ENCODE peak calls at places on chromosomes 3 and 15, in four cellular contexts. One of them, this sample, is unnamed.

GRCh38 chr3:172060234-172060633 is 20.9 kb downstream of the FNDC3B start:
- DNase-seq in astrocyte of the spinal cord: no peak
- DNase-seq in hepatocyte: no peak
- DNase-seq in ovary: no peak
- DNase-seq in this sample: no peak

GRCh38 chr3:186121968-186122367 is 13.1 kb upstream of the ETV5 start:
- DNase-seq in astrocyte of the spinal cord: no peak
- DNase-seq in hepatocyte: no peak
- DNase-seq in ovary: no peak
- DNase-seq in this sample: no peak

GRCh38 chr3:89107461-89108035 is at the start of gene EPHA3:
- DNase-seq in astrocyte of the spinal cord: peak
- DNase-seq in hepatocyte: peak
- DNase-seq in ovary: peak
- DNase-seq in this sample: peak

GRCh38 chr15:46088486-46089437 is 453.9 kb downstream of the SQOR start:
- DNase-seq in hepatocyte: no peak
- DNase-seq in ovary: no peak
- DNase-seq in astrocyte of the spinal cord: peak
- DNase-seq in this sample: peak

GRCh38 chr15:84929795-84930371 is 45.4 kb downstream of the SLC28A1 start:
- DNase-seq in astrocyte of the spinal cord: peak
- DNase-seq in ovary: no peak
- DNase-seq in hepatocyte: peak
- DNase-seq in this sample: peak

GRCh38 chr15:52558196-52558595 is 10.6 kb downstream of the ARPP19 start:
- DNase-seq in hepatocyte: peak
- DNase-seq in ovary: no peak
- DNase-seq in astrocyte of the spinal cord: peak
- DNase-seq in this sample: peak

GRCh38 chr15:42270551-42270950 is 2.5 kb upstream of the GANC start:
- DNase-seq in astrocyte of the spinal cord: no peak
- DNase-seq in hepatocyte: no peak
- DNase-seq in ovary: no peak
- DNase-seq in this sample: no peak

GRCh38 chr3:187753516-187753915 is 8.2 kb upstream of the BCL6 start:
- DNase-seq in astrocyte of the spinal cord: no peak
- DNase-seq in hepatocyte: no peak
- DNase-seq in ovary: no peak
- DNase-seq in this sample: no peak

GRCh38 chr15:62752687-62753517 is 289.6 kb upstream of the TPM1 start:
- DNase-seq in ovary: no peak
- DNase-seq in astrocyte of the spinal cord: peak
- DNase-seq in hepatocyte: no peak
- DNase-seq in this sample: peak

DNA sequence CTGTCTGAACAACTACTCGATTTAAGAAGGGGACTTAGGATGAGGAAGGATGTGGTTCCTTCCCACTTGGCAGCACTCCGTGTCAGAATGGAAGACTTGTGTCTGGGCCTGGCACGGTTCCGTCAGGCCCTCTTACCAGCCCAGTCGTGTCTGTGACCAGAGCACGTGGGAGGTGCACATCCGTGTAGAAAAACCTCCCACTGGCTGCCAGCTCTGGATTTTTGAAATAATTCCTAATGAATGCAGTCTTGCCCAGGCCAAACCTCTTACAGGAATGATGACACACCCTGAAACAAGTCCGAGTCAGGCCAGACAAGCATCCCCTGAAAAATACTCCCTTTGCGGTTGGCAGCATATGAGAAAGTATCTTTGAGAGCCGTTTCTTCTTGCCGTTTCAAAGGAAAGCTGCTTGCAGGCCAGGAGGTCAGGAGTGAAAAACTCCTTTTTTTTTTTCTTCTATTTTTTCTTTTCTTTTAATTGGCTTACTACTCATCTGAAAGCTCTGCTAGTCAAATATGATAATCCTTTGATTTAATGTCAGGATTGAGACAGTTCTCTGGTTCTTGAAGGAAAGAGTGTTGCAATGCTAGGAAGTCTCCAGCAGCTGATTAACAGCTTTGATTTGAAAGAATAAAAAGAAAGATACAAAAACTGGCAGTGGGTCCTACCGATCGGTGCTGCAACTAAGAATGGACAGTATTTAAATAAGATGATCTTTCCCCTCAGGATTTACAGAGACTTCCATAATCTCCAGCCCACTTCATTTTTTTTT is 19.8 kb downstream of the IL1RAP start:
- DNase-seq in astrocyte of the spinal cord: peak
- DNase-seq in ovary: peak
- DNase-seq in hepatocyte: peak
- DNase-seq in this sample: peak
- H3K4me3 ChIP-seq in astrocyte of the spinal cord: no peak
- H3K4me3 ChIP-seq in ovary: no peak
- H3K4me3 ChIP-seq in hepatocyte: no peak
- H3K4me3 ChIP-seq in this sample: no peak

GRCh38 chr3:132006605-132007204 is 28.1 kb downstream of the CPNE4 start:
- DNase-seq in hepatocyte: peak
- DNase-seq in astrocyte of the spinal cord: peak
- DNase-seq in ovary: no peak
- DNase-seq in this sample: peak
- TF ChIP-seq CTCF in hepatocyte: peak
- TF ChIP-seq CTCF in astrocyte of the spinal cord: peak
- TF ChIP-seq CTCF in ovary: no peak
- TF ChIP-seq CTCF in this sample: peak

GRCh38 chr3:194001728-194002459 is 134.1 kb upstream of the HES1 start:
- DNase-seq in astrocyte of the spinal cord: no peak
- DNase-seq in ovary: no peak
- DNase-seq in hepatocyte: no peak
- DNase-seq in this sample: no peak

GRCh38 chr3:194006102-194006501 is 129.8 kb upstream of the HES1 start:
- DNase-seq in hepatocyte: no peak
- DNase-seq in ovary: no peak
- DNase-seq in astrocyte of the spinal cord: no peak
- DNase-seq in this sample: no peak

GRCh38 chr3:194000100-194000499 is 135.8 kb upstream of the HES1 start:
- DNase-seq in ovary: no peak
- DNase-seq in astrocyte of the spinal cord: no peak
- DNase-seq in hepatocyte: no peak
- DNase-seq in this sample: no peak

GRCh38 chr3:194000712-194001111 is 135.2 kb upstream of the HES1 start:
- DNase-seq in hepatocyte: no peak
- DNase-seq in ovary: no peak
- DNase-seq in astrocyte of the spinal cord: no peak
- DNase-seq in this sample: no peak

DNA sequence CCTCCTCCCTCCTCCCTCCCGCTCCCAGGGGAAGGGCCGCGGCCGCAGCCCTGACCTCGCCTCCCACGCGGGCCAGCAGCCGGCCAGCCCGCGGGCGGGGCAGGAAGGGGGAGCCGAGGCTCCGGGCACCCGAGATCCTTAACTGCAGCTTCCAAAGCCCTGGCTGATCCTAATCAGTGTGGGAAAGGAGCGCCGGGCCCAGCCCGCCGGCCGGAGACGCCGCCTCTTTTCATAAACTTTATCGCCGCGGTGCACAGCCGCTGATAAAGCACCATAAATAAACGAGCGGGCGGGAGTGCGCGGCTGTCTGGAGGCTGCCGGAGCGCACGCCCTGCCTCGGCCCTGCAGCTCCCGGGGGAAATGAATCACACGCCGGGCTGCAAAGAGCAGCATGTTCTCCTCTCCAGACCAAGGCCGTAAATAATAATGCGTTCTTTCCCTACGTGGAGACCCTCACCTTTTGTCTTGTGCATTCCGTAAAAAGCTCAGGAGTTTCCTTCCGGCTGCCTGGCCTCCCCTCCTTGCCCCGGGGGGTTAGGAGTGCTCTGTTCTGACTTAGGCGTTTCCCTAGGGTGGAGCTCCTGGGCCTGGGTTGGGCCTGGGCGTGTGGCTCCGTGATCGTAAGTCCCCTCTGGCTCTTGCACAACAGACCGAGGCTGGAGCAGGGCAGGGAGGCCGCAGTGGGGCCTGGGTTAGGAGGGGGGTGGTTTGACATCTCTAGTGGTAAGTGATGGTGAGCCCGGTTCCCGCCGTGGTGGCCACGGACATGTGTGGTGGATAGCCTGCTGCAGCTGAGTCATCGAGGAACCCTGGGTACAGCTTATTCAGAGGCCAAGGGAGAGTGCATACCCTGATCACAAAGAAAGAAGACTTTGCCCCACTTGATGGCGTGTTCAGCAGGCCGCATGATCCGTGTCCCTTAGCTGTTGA is 132.6 kb upstream of the HES1 start:
- DNase-seq in astrocyte of the spinal cord: peak
- DNase-seq in ovary: peak
- DNase-seq in hepatocyte: peak
- DNase-seq in this sample: peak
- H3K4me3 ChIP-seq in astrocyte of the spinal cord: peak
- H3K4me3 ChIP-seq in ovary: peak
- H3K4me3 ChIP-seq in hepatocyte: no peak
- H3K4me3 ChIP-seq in this sample: peak

GRCh38 chr3:183988216-183988790 is 29.4 kb downstream of the ABCC5 start:
- DNase-seq in astrocyte of the spinal cord: peak
- DNase-seq in hepatocyte: peak
- DNase-seq in ovary: no peak
- DNase-seq in this sample: peak

GRCh38 chr3:183987014-183987600 is 30.6 kb downstream of the ABCC5 start:
- DNase-seq in astrocyte of the spinal cord: no peak
- DNase-seq in hepatocyte: no peak
- DNase-seq in ovary: no peak
- DNase-seq in this sample: no peak

GRCh38 chr3:183981990-183982658 is 35.6 kb downstream of the ABCC5 start:
- DNase-seq in ovary: no peak
- DNase-seq in hepatocyte: no peak
- DNase-seq in astrocyte of the spinal cord: no peak
- DNase-seq in this sample: no peak

GRCh38 chr3:183984337-183984736 is 33.3 kb downstream of the ABCC5 start:
- DNase-seq in ovary: no peak
- DNase-seq in hepatocyte: no peak
- DNase-seq in astrocyte of the spinal cord: no peak
- DNase-seq in this sample: no peak

GRCh38 chr3:183984749-183985729 is 32.6 kb downstream of the ABCC5 start:
- DNase-seq in ovary: no peak
- DNase-seq in astrocyte of the spinal cord: no peak
- DNase-seq in hepatocyte: no peak
- DNase-seq in this sample: no peak
- TF ChIP-seq CTCF in ovary: no peak
- TF ChIP-seq CTCF in astrocyte of the spinal cord: no peak
- TF ChIP-seq CTCF in hepatocyte: no peak
- TF ChIP-seq CTCF in this sample: no peak

This sample was measured in cardiac fibroblast.